ENCODE peak calls at places on chromosomes 4 and X, in eight cellular contexts. K is CD8-positive, alpha-beta T cell; H is cardiac muscle cell; D is spleen; I is effector memory CD4-positive, alpha-beta T cell; J is aorta; M is colonic mucosa; Z is mesenchymal stem cell. P is an unnamed sample.

GRCh38 chr4:55947912-55948725 is 626 bp upstream of the CEP135 start:
- DNase-seq in D (no peak), K (peak; percentile 33), Z (peak; percentile 98), I (peak; percentile 41), J (no peak), H (peak; percentile 94), M (peak; percentile 27), P (no peak)

GRCh38 chrX:22247169-22247568 is 25.5 kb upstream of the CBLL2 start:
- DNase-seq in H (no peak), D (no peak), K (no peak), Z (no peak), J (no peak), I (no peak), M (no peak), P (no peak)

GRCh38 chrX:71228063-71228642 is 5.1 kb downstream of the GJB1 start:
- DNase-seq in D (no peak), H (no peak), I (no peak), J (no peak), Z (no peak), M (no peak), K (no peak), P (no peak)

GRCh38 chr4:127844605-127845116 is 36.0 kb upstream of the PLK4 start:
- DNase-seq in H (peak; percentile 30), K (no peak), J (no peak), M (no peak), D (no peak), I (no peak), Z (no peak), P (no peak)

GRCh38 chr4:173448919-173449641 is 50.2 kb upstream of the SCRG1 start:
- DNase-seq in H (no peak), D (no peak), Z (no peak), I (no peak), M (no peak), K (no peak), J (no peak), P (no peak)

GRCh38 chr4:80075995-80076394 is 3.0 kb upstream of the ANTXR2 start:
- DNase-seq in H (no peak), K (no peak), I (no peak), M (no peak), Z (no peak), D (no peak), J (no peak), P (no peak)

GRCh38 chr4:157977086-157977485 is 195.7 kb downstream of the GASK1B start:
- DNase-seq in I (no peak), D (no peak), H (no peak), Z (no peak), K (no peak), J (no peak), M (no peak), P (no peak)

GRCh38 chr4:5863461-5864113 is 29.3 kb downstream of the CRMP1 start:
- DNase-seq in H (peak; percentile 81), J (no peak), I (no peak), D (no peak), Z (peak; percentile 75), M (no peak), K (no peak), P (no peak)

GRCh38 chrX:3711331-3711917 is 2.0 kb downstream of the PRKX start:
- DNase-seq in I (no peak), M (peak; percentile 55), J (no peak), Z (no peak), H (no peak), D (peak; percentile 83), K (no peak), P (no peak)

GRCh38 chr4:111960241-111960667 is 185.0 kb upstream of the FAM241A start:
- DNase-seq in Z (peak; percentile 62), H (no peak), I (no peak), K (no peak), J (no peak), M (no peak), D (no peak), P (no peak)

GRCh38 chr4:8380511-8381415 is 59.8 kb downstream of the ACOX3 start:
- DNase-seq in M (no peak), I (no peak), H (no peak), Z (no peak), K (no peak), D (no peak), J (peak; percentile 35), P (no peak)

GRCh38 chr4:92304073-92304472 is 307 bp downstream of the GRID2 start:
- DNase-seq in D (no peak), I (no peak), J (no peak), H (no peak), K (no peak), Z (no peak), M (no peak), P (no peak)
- H3K4me3 ChIP-seq in D (peak overlapping the region; percentile 13), I (no peak overlapping the region), J (peak overlapping the region; percentile 62), H (peak overlapping the region; percentile 47), K (no peak overlapping the region), Z (peak overlapping the region; percentile 50), M (no peak overlapping the region), P (peak overlapping the region; percentile 4)

GRCh38 chr4:68871772-68872441 is 56.1 kb downstream of the UGT2B10 start:
- DNase-seq in J (no peak), K (no peak), Z (no peak), H (no peak), M (no peak), D (no peak), I (no peak), P (no peak)

GRCh38 chr4:68872442-68873217 is 56.8 kb downstream of the UGT2B10 start:
- DNase-seq in Z (no peak), H (no peak), D (no peak), J (no peak), M (no peak), I (no peak), K (no peak), P (no peak)

GRCh38 chr4:68865760-68866159 is 50.0 kb downstream of the UGT2B10 start:
- DNase-seq in H (no peak), J (no peak), I (no peak), Z (no peak), K (no peak), D (no peak), M (no peak), P (no peak)

GRCh38 chr4:68873218-68873502 is 57.4 kb downstream of the UGT2B10 start:
- DNase-seq in K (no peak), J (no peak), D (no peak), I (no peak), Z (no peak), H (no peak), M (no peak), P (no peak)

GRCh38 chr4:68869274-68869773 is 53.5 kb downstream of the UGT2B10 start:
- DNase-seq in J (no peak), K (no peak), D (no peak), H (no peak), I (no peak), Z (no peak), M (no peak), P (no peak)
- H3K4me1 ChIP-seq in J (no peaks in the 10 kb centered on the region), K (no peaks in the 10 kb centered on the region), D (no peaks in the 10 kb centered on the region), H (peaks cover 19% of the 10 kb centered on the region), I (no peaks in the 10 kb centered on the region), Z (no peaks in the 10 kb centered on the region), M (no peaks in the 10 kb centered on the region), P (peaks cover 12% of the 10 kb centered on the region)

GRCh38 chrX:135396109-135396508 is 25.6 kb upstream of the SMIM10L2A start:
- DNase-seq in Z (no peak), H (no peak), I (no peak), K (no peak), D (no peak), J (no peak), M (no peak), P (no peak)
- H3K4me3 ChIP-seq in Z (no peak overlapping the region), H (no peak overlapping the region), I (no peak overlapping the region), K (no peak overlapping the region), D (no peak overlapping the region), J (no peak overlapping the region), M (no peak overlapping the region), P (no peak overlapping the region)

GRCh38 chrX:132483523-132483922 is 5.3 kb downstream of the MBNL3 start:
- DNase-seq in D (no peak), I (no peak), H (no peak), Z (no peak), J (no peak), M (no peak), K (no peak), P (no peak)
- H3K4me1 ChIP-seq in D (peaks cover 32% of the 10 kb centered on the region), I (peaks cover 6% of the 10 kb centered on the region), H (peaks cover 9% of the 10 kb centered on the region), Z (no peaks in the 10 kb centered on the region), J (no peaks in the 10 kb centered on the region), M (peaks cover 5% of the 10 kb centered on the region), K (peaks cover 40% of the 10 kb centered on the region), P (peaks cover 7% of the 10 kb centered on the region)

DNA sequence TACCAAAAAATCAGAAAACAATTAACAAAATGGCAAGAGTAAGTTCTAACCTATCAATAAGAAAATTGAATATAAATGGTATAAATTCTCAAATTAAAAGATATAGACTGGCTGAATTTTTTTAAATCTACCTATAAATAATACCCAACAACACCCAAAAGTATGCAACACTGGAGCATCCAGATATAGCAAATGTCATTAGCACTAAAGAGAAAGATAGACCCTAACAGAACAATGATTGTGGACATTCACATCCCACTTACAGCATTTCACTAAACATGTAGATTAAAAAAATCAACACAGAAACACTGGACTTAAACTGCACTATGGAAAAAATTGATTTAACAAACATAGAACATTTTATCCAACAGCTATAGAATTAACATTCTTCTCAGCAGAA is 673.0 kb upstream of the GRID2 start:
- DNase-seq in K (no peak), Z (no peak), J (no peak), M (no peak), I (no peak), H (no peak), D (no peak), P (no peak)
- H3K4me3 ChIP-seq in K (no peak overlapping the region), Z (no peak overlapping the region), J (no peak overlapping the region), M (no peak overlapping the region), I (no peak overlapping the region), H (no peak overlapping the region), D (no peak overlapping the region), P (no peak overlapping the region)

DNA sequence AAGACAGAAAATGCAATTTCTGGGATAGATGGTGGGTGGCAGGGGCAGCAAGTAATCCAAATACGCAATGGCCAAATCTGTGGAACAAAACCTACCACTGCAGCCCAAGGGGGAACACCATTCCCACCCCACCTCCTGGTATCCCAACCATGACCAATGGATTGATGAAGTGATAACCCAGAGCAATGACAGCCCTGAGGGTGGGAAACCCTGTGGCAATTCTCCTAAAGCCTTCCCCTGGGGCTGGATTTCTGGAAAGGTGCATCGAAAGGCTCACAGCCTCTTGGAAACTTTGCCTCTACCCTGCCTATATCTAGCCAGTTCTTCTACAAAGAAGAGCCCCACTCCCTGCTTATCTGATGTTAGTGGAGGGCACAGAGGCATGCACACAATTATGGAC is 59.9 kb upstream of the TXK start:
- DNase-seq in K (no peak), M (no peak), J (no peak), Z (no peak), H (no peak), D (no peak), I (no peak), P (no peak)
- H3K4me1 ChIP-seq in K (no peaks in the 10 kb centered on the region), M (no peaks in the 10 kb centered on the region), J (no peaks in the 10 kb centered on the region), Z (peaks cover 2% of the 10 kb centered on the region), H (peaks cover 2% of the 10 kb centered on the region), D (peaks cover 6% of the 10 kb centered on the region), I (no peaks in the 10 kb centered on the region), P (no peaks in the 10 kb centered on the region)

GRCh38 chr4:146654976-146655761 is 16.5 kb downstream of the POU4F2 start:
- DNase-seq in Z (peak; percentile 29), H (peak; percentile 38), I (no peak), M (no peak), D (no peak), K (no peak), J (no peak), P (no peak)
- H3K4me3 ChIP-seq in Z (peak overlapping the region; percentile 58), H (peak overlapping the region; percentile 22), I (no peak overlapping the region), M (peak overlapping the region; percentile 20), D (peak overlapping the region; percentile 48), K (no peak overlapping the region), J (peak overlapping the region; percentile 28), P (no peak overlapping the region)

GRCh38 chr4:39051454-39051853 is 10.6 kb upstream of the KLHL5 start:
- DNase-seq in J (no peak), I (no peak), Z (no peak), H (no peak), D (no peak), M (no peak), K (no peak), P (no peak)
- H3K4me1 ChIP-seq in J (no peaks in the 10 kb centered on the region), I (peaks cover 16% of the 10 kb centered on the region), Z (peaks cover 2% of the 10 kb centered on the region), H (peaks cover 12% of the 10 kb centered on the region), D (peaks cover 22% of the 10 kb centered on the region), M (no peaks in the 10 kb centered on the region), K (peaks cover 12% of the 10 kb centered on the region), P (peaks cover 14% of the 10 kb centered on the region)